ENCODE peak calls at places on chromosomes 16 and 17, in eight cellular contexts. H is right cardiac atrium, C is upper lobe of right lung, Y is uterus, Q is body of pancreas, A is GM23248, P is upper lobe of left lung, X is heart right ventricle. K is an unnamed sample.

GRCh38 chr17:38729886-38730525 is at the start of gene CISD3:
- DNase-seq in H (peak), Q (peak), A (peak), X (peak), Y (peak), P (peak), C (peak), K (no peak)

GRCh38 chr16:15942901-15943690 is 6.3 kb upstream of the ABCC1 start:
- DNase-seq in X (no peak), A (no peak), C (peak), Y (no peak), P (no peak), H (no peak), Q (no peak), K (no peak)

GRCh38 chr17:6752068-6752909 is 3.6 kb upstream of the XAF1 start:
- DNase-seq in X (peak), Y (peak), C (no peak), P (peak), Q (no peak), H (peak), A (peak), K (peak)

GRCh38 chr17:33082529-33083148 is 91.0 kb downstream of the SPACA3 start:
- DNase-seq in Q (no peak), H (no peak), A (no peak), X (no peak), P (no peak), Y (no peak), C (no peak), K (no peak)

GRCh38 chr17:38554430-38555350 is 51.1 kb downstream of the SRCIN1 start:
- DNase-seq in X (no peak), Q (no peak), A (peak), P (no peak), Y (no peak), H (no peak), C (no peak), K (peak)

GRCh38 chr16:27724491-27724878 is 174.5 kb downstream of the KATNIP start:
- DNase-seq in A (no peak), Q (no peak), H (peak), X (no peak), Y (no peak), P (no peak), C (no peak), K (no peak)

GRCh38 chr16:2016407-2016922 is 3.1 kb upstream of the NPW start:
- DNase-seq in X (peak), A (no peak), C (no peak), P (no peak), H (peak), Q (no peak), Y (no peak), K (no peak)

GRCh38 chr16:35598696-35599332 is 2139.4 kb downstream of the TP53TG3F start:
- DNase-seq in H (no peak), C (no peak), A (no peak), X (no peak), Q (no peak), P (no peak), Y (no peak), K (no peak)

GRCh38 chr17:71063127-71063526 is 893.8 kb downstream of the KCNJ2 start:
- DNase-seq in Y (no peak), A (no peak), P (no peak), X (no peak), H (no peak), C (no peak), Q (no peak), K (no peak)

GRCh38 chr16:48963901-48964615 is 317.6 kb downstream of the CBLN1 start:
- DNase-seq in X (no peak), Y (no peak), Q (no peak), A (peak), C (no peak), P (no peak), H (no peak), K (peak)

GRCh38 chr17:28895794-28896447 is 1.6 kb downstream of the FLOT2 start:
- DNase-seq in P (no peak), X (no peak), H (no peak), Y (no peak), Q (no peak), A (no peak), C (peak), K (no peak)

GRCh38 chr16:80074329-80074728 is 466.5 kb upstream of the DYNLRB2 start:
- DNase-seq in A (no peak), Y (no peak), P (no peak), Q (no peak), C (no peak), H (no peak), X (no peak), K (no peak)

GRCh38 chr17:57538730-57539456 is 206.2 kb downstream of the CCDC182 start:
- DNase-seq in Y (no peak), C (no peak), H (no peak), Q (no peak), P (no peak), A (no peak), X (no peak), K (no peak)

GRCh38 chr17:57539528-57540301 is 205.4 kb downstream of the CCDC182 start:
- DNase-seq in Q (no peak), H (no peak), P (no peak), X (no peak), C (no peak), Y (no peak), A (no peak), K (no peak)

GRCh38 chr17:57536289-57536688 is 208.8 kb downstream of the CCDC182 start:
- DNase-seq in Q (no peak), C (no peak), X (no peak), A (no peak), H (no peak), Y (no peak), P (no peak), K (no peak)

GRCh38 chr17:57536789-57537523 is 208.1 kb downstream of the CCDC182 start:
- DNase-seq in H (no peak), C (no peak), A (no peak), P (no peak), Y (no peak), Q (no peak), X (no peak), K (no peak)

DNA sequence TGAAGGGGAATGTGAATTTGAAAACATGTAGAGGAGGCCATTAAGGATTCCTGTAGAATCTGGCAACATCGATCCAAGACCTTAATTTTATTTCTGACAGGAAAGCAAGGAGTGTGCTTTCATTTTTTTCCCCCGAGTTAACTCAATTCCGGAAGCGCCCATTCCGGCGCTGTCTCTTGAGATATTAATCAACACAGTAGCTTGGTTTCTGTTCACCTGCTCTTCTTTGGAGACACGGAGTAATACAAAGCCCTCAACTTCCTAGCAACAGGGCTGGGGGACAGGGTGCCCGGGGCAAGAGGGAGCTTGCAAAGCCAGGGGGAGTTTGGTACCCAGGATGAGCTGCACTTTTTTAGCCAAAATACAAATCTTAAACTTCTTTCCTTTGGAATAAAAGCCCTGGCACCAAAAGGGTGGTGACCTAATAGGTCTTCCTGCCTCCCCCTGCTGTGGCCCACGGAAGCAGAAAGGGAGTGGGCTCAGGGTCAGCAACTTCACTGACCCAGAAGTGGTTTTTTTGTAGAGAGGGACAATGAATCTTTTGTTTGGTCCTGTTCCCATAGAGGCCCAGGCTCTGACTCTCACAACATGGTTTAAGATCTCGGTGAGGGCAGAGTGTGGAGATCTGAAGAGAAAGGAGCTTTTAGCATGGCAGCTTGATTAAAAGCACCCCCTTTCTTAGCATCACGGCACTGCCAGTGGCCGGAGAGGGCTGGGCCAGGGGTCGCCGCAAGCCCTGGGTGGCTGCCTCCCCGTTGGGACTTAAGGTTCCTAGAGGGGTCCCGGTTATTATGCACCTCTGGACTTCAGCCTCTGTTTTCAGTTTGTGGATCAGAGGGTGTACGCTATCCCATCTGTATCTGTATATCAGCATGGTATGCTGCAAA is 207.3 kb downstream of the CCDC182 start:
- DNase-seq in Y (no peak), H (no peak), A (no peak), C (no peak), X (no peak), Q (no peak), P (no peak), K (no peak)
- H3K27ac ChIP-seq in Y (no peak), H (peak), A (no peak), C (no peak), X (peak), Q (peak), P (peak), K (no peak)

DNA sequence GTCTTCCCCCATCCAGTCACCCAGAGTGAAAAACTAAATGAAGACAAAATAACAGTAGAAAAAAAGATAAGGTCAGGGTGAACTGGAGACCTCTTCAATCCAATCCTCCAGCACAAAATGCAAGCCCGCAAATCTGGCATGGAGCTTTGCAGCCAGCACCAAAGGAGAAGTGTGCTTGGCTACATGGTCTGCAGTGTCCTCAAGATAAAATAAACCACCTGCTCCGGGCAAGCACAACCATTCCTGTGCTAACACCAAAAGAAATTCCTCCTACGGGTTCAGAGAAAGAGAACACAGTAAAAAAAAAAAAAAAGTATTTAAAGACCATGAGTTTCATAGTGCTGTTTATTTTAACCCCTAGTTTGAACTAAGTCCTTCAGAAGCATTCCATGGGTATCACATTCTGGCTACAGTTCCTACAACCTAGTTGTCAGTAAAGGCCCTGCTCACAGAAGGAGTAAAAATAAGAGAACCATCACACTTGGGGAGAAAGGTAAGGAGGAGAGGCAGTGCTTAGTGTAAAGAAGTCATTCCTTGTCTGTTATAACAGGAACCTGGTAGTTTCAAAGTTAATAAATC is 109.1 kb downstream of the GAS7 start:
- DNase-seq in X (no peak), C (no peak), Q (no peak), H (peak), P (no peak), A (no peak), Y (peak), K (no peak)
- H3K27ac ChIP-seq in X (peak), C (peak), Q (no peak), H (peak), P (no peak), A (no peak), Y (peak), K (no peak)

GRCh38 chr16:474420-475122 is 49.1 kb downstream of the RAB11FIP3 start:
- DNase-seq in C (no peak), X (no peak), A (no peak), P (no peak), Q (no peak), H (peak), Y (no peak), K (no peak)

GRCh38 chr16:477758-478157 is 49.8 kb upstream of the CAPN15 start:
- DNase-seq in P (no peak), C (no peak), A (no peak), Q (no peak), Y (no peak), H (no peak), X (no peak), K (no peak)

GRCh38 chr16:473046-474043 is 47.9 kb downstream of the RAB11FIP3 start:
- DNase-seq in Q (no peak), C (no peak), X (no peak), A (no peak), Y (no peak), H (no peak), P (no peak), K (no peak)

GRCh38 chr16:476039-476438 is 50.6 kb downstream of the RAB11FIP3 start:
- DNase-seq in P (no peak), Y (no peak), A (no peak), C (no peak), X (no peak), Q (peak), H (peak), K (no peak)

GRCh38 chr16:477287-477686 is 50.2 kb upstream of the CAPN15 start:
- DNase-seq in C (no peak), X (peak), Y (no peak), Q (no peak), H (peak), P (no peak), A (no peak), K (no peak)
- H3K27ac ChIP-seq in C (peak), X (peak), Y (no peak), Q (no peak), H (no peak), P (peak), A (no peak), K (peak)

GRCh38 chr16:72787130-72787518 is 260.8 kb downstream of the ZFHX3 start:
- DNase-seq in X (no peak), C (no peak), Q (no peak), H (no peak), Y (no peak), A (no peak), P (no peak), K (no peak)
- H3K27ac ChIP-seq in X (peak), C (peak), Q (no peak), H (peak), Y (peak), A (peak), P (peak), K (peak)

GRCh38 chr17:61175298-61176142 is 224.1 kb upstream of the TBX2 start:
- DNase-seq in A (no peak), P (no peak), Y (no peak), Q (no peak), C (no peak), X (no peak), H (no peak), K (no peak)

GRCh38 chr17:61179316-61179715 is 220.3 kb upstream of the TBX2 start:
- DNase-seq in X (no peak), Y (no peak), P (no peak), A (no peak), C (no peak), Q (no peak), H (no peak), K (no peak)

GRCh38 chr17:61178284-61178683 is 221.4 kb upstream of the TBX2 start:
- DNase-seq in Y (no peak), P (no peak), H (no peak), X (no peak), A (no peak), C (no peak), Q (no peak), K (no peak)

GRCh38 chr17:61174310-61174709 is 225.3 kb upstream of the TBX2 start:
- DNase-seq in Q (no peak), Y (no peak), C (no peak), P (no peak), X (no peak), A (no peak), H (no peak), K (no peak)

DNA sequence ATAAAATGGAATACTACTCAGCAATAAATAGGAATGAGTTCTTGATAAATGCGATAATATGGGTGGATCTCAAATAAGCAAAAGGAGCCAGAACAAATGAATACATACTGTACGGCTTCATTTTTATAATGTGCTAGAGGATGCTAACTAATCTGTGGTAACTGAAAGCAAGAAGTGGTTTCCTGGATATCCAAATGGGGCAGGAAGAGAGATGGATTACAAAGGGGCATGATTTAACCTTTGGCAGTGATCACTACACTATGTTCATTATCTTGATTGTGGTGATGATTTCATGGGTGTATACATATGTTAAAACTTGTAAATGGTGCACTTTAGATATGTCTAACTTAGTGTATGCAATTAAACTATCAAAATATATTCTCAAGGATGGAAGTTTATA is 222.3 kb upstream of the TBX2 start:
- DNase-seq in X (no peak), P (no peak), H (no peak), Y (no peak), Q (no peak), A (no peak), C (no peak), K (no peak)
- H3K27ac ChIP-seq in X (no peak), P (no peak), H (no peak), Y (no peak), Q (no peak), A (no peak), C (no peak), K (no peak)

GRCh38 chr16:30104090-30104489 is 8.1 kb upstream of the YPEL3 start:
- DNase-seq in Y (no peak), Q (no peak), C (no peak), P (no peak), X (no peak), A (no peak), H (no peak), K (no peak)
- H3K27ac ChIP-seq in Y (no peak), Q (no peak), C (peak), P (peak), X (no peak), A (no peak), H (no peak), K (peak)

GRCh38 chr16:50573947-50574751 is 26.0 kb downstream of the NKD1 start:
- DNase-seq in A (no peak), H (peak), Y (peak), P (no peak), Q (no peak), C (no peak), X (peak), K (no peak)
- H3K27ac ChIP-seq in A (no peak), H (no peak), Y (peak), P (peak), Q (no peak), C (peak), X (no peak), K (no peak)

DNA sequence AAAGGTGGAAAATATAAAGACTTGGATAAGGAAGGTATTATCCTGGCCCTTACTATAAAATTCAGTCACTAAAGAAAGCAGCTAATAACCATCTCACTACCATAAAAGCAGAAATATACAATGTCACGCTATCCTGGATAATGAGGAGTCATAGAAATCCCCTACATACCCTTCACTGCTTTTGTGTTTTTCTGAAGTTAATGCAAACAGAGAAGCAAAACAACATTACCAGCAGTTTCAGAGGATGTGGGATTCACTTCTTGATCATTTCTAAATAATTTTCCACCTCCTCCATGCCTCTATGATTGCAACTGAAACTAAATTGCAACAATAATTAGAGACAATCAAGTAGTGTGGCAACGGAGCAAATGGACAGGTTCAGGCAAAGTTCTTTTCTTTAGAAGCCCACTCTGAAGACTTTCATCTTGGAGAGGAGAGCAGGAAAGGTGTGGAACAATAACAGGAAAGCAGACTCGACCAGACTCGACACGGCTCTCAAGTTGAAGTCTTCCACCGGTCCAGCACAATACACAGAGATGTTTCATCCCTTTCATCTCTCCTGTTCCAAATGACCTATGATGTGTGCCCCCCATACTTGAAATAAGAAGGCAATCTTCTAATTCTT is 10.2 kb downstream of the CYTH1 start:
- DNase-seq in C (no peak), H (no peak), X (no peak), P (no peak), Y (no peak), A (no peak), Q (no peak), K (no peak)
- H3K27ac ChIP-seq in C (peak), H (no peak), X (peak), P (peak), Y (peak), A (no peak), Q (no peak), K (no peak)

GRCh38 chr17:75553553-75554110 is 28.1 kb downstream of the LLGL2 start:
- DNase-seq in H (no peak), Y (no peak), P (no peak), A (no peak), Q (no peak), C (no peak), X (no peak), K (no peak)

GRCh38 chr17:75551276-75551675 is 25.8 kb downstream of the LLGL2 start:
- DNase-seq in C (no peak), P (no peak), X (no peak), A (no peak), Q (no peak), H (no peak), Y (no peak), K (no peak)

GRCh38 chr17:75555679-75556153 is 30.2 kb downstream of the LLGL2 start:
- DNase-seq in Y (no peak), Q (no peak), A (no peak), P (no peak), X (no peak), C (peak), H (peak), K (no peak)

GRCh38 chr17:75552425-75552824 is 26.9 kb downstream of the LLGL2 start:
- DNase-seq in C (no peak), Q (no peak), X (no peak), H (no peak), Y (no peak), P (no peak), A (no peak), K (no peak)

GRCh38 chr17:75552847-75553552 is 27.5 kb downstream of the LLGL2 start:
- DNase-seq in Q (no peak), Y (no peak), X (no peak), P (no peak), A (no peak), C (no peak), H (no peak), K (no peak)
- H3K27ac ChIP-seq in Q (no peak), Y (no peak), X (no peak), P (peak), A (no peak), C (peak), H (no peak), K (no peak)

K was measured in epithelial cell of prostate.